ENCODE peak calls at places on chromosomes 16 and 17, in ten cellular contexts. F, E, M, A, V, D, T, N, J and C are unnamed samples.

GRCh38 chr16:81519298-81520150 is 74.9 kb downstream of the CMIP start:
- DNase-seq in N (no peak), A (no peak), J (no peak), M (no peak), F (no peak), T (no peak), V (no peak), E (no peak), D (no peak), C (no peak)

GRCh38 chr17:42894283-42895184 is 6.1 kb upstream of the G6PC1 start:
- DNase-seq in V (no peak), A (no peak), F (no peak), N (no peak), M (no peak), D (no peak), E (peak), J (no peak), T (no peak), C (no peak)

GRCh38 chr17:53336281-53336680 is 486.4 kb upstream of the KIF2B start:
- DNase-seq in J (no peak), V (no peak), M (no peak), N (no peak), F (no peak), D (no peak), E (no peak), A (no peak), T (no peak), C (no peak)

GRCh38 chr16:89711601-89712475 is 8.9 kb downstream of the VPS9D1 start:
- DNase-seq in N (peak), J (no peak), M (no peak), V (peak), F (peak), E (peak), A (peak), T (peak), D (no peak), C (no peak)

GRCh38 chr16:81707411-81708321 is 71.4 kb upstream of the PLCG2 start:
- DNase-seq in A (no peak), E (peak), M (no peak), V (no peak), N (no peak), T (no peak), F (no peak), D (no peak), J (no peak), C (no peak)

GRCh38 chr17:34665150-34665802 is 85.9 kb downstream of the TMEM132E start:
- DNase-seq in E (no peak), N (no peak), V (no peak), F (no peak), T (no peak), D (no peak), A (no peak), J (peak), M (no peak), C (no peak)

GRCh38 chr17:77824102-77824779 is 134.3 kb upstream of the TNRC6C start:
- DNase-seq in N (no peak), V (no peak), M (no peak), T (no peak), D (no peak), A (no peak), F (no peak), J (no peak), E (no peak), C (no peak)

GRCh38 chr16:30786936-30787612 is at the start of gene ZNF629:
- DNase-seq in V (no peak), N (no peak), F (no peak), T (no peak), E (peak), J (peak), D (peak), M (peak), A (peak), C (no peak)

GRCh38 chr16:4347765-4348509 is 3.2 kb downstream of the PAM16 start:
- DNase-seq in J (no peak), N (no peak), M (no peak), E (no peak), T (no peak), D (no peak), F (no peak), V (no peak), A (no peak), C (no peak)

GRCh38 chr16:19578378-19578851 is 22.9 kb downstream of the VPS35L start:
- DNase-seq in T (no peak), A (peak), N (no peak), V (no peak), D (no peak), J (no peak), F (no peak), E (no peak), M (no peak), C (no peak)

GRCh38 chr16:23408242-23409201 is 44.5 kb downstream of the COG7 start:
- DNase-seq in A (no peak), T (no peak), V (no peak), N (no peak), F (no peak), E (peak), M (peak), D (no peak), J (no peak), C (no peak)

GRCh38 chr17:42072323-42073187 is 22.2 kb upstream of the C17orf113 start:
- DNase-seq in E (peak), J (no peak), A (peak), D (no peak), T (no peak), M (no peak), N (peak), V (no peak), F (no peak), C (peak)

GRCh38 chr16:22296225-22297113 is 740 bp upstream of the POLR3E start:
- DNase-seq in F (no peak), E (peak), N (no peak), T (no peak), D (no peak), A (no peak), M (no peak), J (no peak), V (no peak), C (no peak)

GRCh38 chr17:8781784-8782575 is 17.2 kb downstream of the MFSD6L start:
- DNase-seq in F (no peak), E (no peak), V (no peak), M (no peak), D (no peak), J (no peak), A (no peak), N (no peak), T (no peak), C (no peak)

GRCh38 chr17:45061606-45062205 is 589 bp downstream of the NMT1 start:
- DNase-seq in D (no peak), F (no peak), A (no peak), E (no peak), N (no peak), J (no peak), T (no peak), M (no peak), V (no peak), C (no peak)

GRCh38 chr17:67281053-67281452 is 36.1 kb upstream of the HELZ start:
- DNase-seq in N (no peak), A (no peak), E (no peak), T (no peak), J (no peak), M (no peak), F (no peak), V (no peak), D (no peak), C (no peak)

GRCh38 chr17:57550671-57551315 is 194.3 kb downstream of the CCDC182 start:
- DNase-seq in N (no peak), F (no peak), J (no peak), E (no peak), T (no peak), D (no peak), V (no peak), M (no peak), A (no peak), C (no peak)

GRCh38 chr16:83842755-83843507 is 35.2 kb downstream of the HSBP1 start:
- DNase-seq in A (no peak), N (no peak), F (no peak), M (no peak), E (no peak), T (no peak), J (no peak), V (no peak), D (peak), C (peak)

GRCh38 chr17:2049333-2050245 is 5.3 kb upstream of the HIC1 start:
- DNase-seq in D (peak), M (peak), E (peak), A (peak), V (peak), J (peak), F (peak), T (peak), N (no peak), C (no peak)

GRCh38 chr16:85573696-85574641 is 39.2 kb upstream of the GSE1 start:
- DNase-seq in F (no peak), J (no peak), E (peak), T (no peak), N (no peak), A (no peak), D (no peak), M (no peak), V (no peak), C (no peak)

GRCh38 chr17:73196500-73196899 is 3.6 kb downstream of the COG1 start:
- DNase-seq in M (no peak), V (no peak), T (no peak), J (peak), F (no peak), E (peak), N (no peak), A (no peak), D (peak), C (no peak)

GRCh38 chr16:31177136-31177535 is 2.8 kb upstream of the FUS start:
- DNase-seq in E (no peak), M (no peak), T (peak), N (no peak), F (peak), V (peak), A (no peak), D (peak), J (no peak), C (peak)

GRCh38 chr17:17778308-17779014 is 58.3 kb downstream of the SREBF1 start:
- DNase-seq in J (no peak), M (no peak), V (no peak), F (no peak), T (no peak), A (no peak), E (no peak), D (no peak), N (no peak), C (no peak)

GRCh38 chr17:76008208-76008607 is 7.6 kb downstream of the CDK3 start:
- DNase-seq in A (no peak), N (no peak), E (no peak), D (no peak), M (no peak), F (no peak), T (no peak), J (no peak), V (no peak), C (no peak)

GRCh38 chr17:11948791-11949190 is 48.5 kb downstream of the ZNF18 start:
- DNase-seq in M (no peak), F (no peak), N (no peak), A (no peak), T (no peak), V (no peak), D (no peak), E (peak), J (no peak), C (no peak)

GRCh38 chr17:4499431-4500187 is 928 bp downstream of the SPNS2 start:
- DNase-seq in F (no peak), T (peak), N (no peak), D (no peak), A (peak), V (no peak), M (no peak), E (no peak), J (no peak), C (peak)

GRCh38 chr17:71486171-71486740 is 634.6 kb upstream of the SOX9 start:
- DNase-seq in J (no peak), T (no peak), D (no peak), N (no peak), E (no peak), A (no peak), V (no peak), F (no peak), M (no peak), C (no peak)

GRCh38 chr16:2497116-2497630 is 16.6 kb upstream of the ATP6V0C start:
- DNase-seq in V (no peak), D (no peak), M (no peak), N (no peak), T (no peak), F (no peak), J (no peak), A (no peak), E (no peak), C (no peak)

GRCh38 chr16:86734559-86735480 is 156.5 kb downstream of the FOXL1 start:
- DNase-seq in M (no peak), F (no peak), D (no peak), V (no peak), N (no peak), T (no peak), E (no peak), A (no peak), J (no peak), C (no peak)

GRCh38 chr16:49623501-49624266 is 232.2 kb downstream of the ZNF423 start:
- DNase-seq in E (no peak), M (no peak), N (no peak), V (no peak), D (no peak), A (no peak), J (no peak), F (no peak), T (no peak), C (no peak)

GRCh38 chr17:55607736-55608341 is 96.6 kb upstream of the SMIM36 start:
- DNase-seq in D (no peak), M (no peak), F (no peak), N (no peak), V (no peak), E (peak), A (no peak), T (no peak), J (no peak), C (no peak)

GRCh38 chr16:57149391-57149790 is 36.4 kb downstream of the PSME3IP1 start:
- DNase-seq in A (no peak), J (no peak), T (no peak), F (no peak), E (no peak), V (no peak), N (no peak), M (no peak), D (no peak), C (no peak)

GRCh38 chr16:71421911-71422310 is 19.9 kb downstream of the TLE7 start:
- DNase-seq in A (peak), F (no peak), D (no peak), M (no peak), V (peak), N (no peak), E (peak), J (no peak), T (peak), C (no peak)

GRCh38 chr17:2053380-2054261 is 1.3 kb upstream of the HIC1 start:
- DNase-seq in E (peak), N (no peak), A (peak), M (peak), T (peak), J (peak), D (peak), V (peak), F (peak), C (no peak)

GRCh38 chr16:2465653-2466415 is 5.3 kb upstream of the NTN3 start:
- DNase-seq in D (no peak), A (no peak), F (no peak), V (no peak), E (no peak), N (no peak), T (no peak), M (no peak), J (peak), C (peak)

GRCh38 chr17:16585796-16586195 is 16.8 kb upstream of the ZNF287 start:
- DNase-seq in J (no peak), M (no peak), F (no peak), N (no peak), E (no peak), A (no peak), V (no peak), D (no peak), T (no peak), C (no peak)

GRCh38 chr16:62077998-62078397 is 41.8 kb upstream of the CDH8 start:
- DNase-seq in V (no peak), E (no peak), M (no peak), N (no peak), F (no peak), T (no peak), A (peak), D (no peak), J (no peak), C (no peak)

GRCh38 chr17:81271226-81271625 is 23.9 kb downstream of the SLC38A10 start:
- DNase-seq in V (no peak), A (no peak), M (no peak), N (no peak), J (no peak), F (no peak), D (no peak), T (no peak), E (no peak), C (no peak)

GRCh38 chr17:63698886-63699637 is 863 bp downstream of the LIMD2 start:
- DNase-seq in A (peak), M (no peak), V (peak), F (peak), D (no peak), T (peak), N (peak), E (no peak), J (peak), C (peak)